ENCODE peak calls at places on chromosomes 16 and 17, in eight cellular contexts. B is effector memory CD8-positive, alpha-beta T cell; S is activated CD4-positive, alpha-beta memory T cell treated with anti-CD3 and anti-CD28 coated beads for 36 hours; L is NCI-H1105 treated with DMSO at 0.1 percent for 48 hours; K is activated B cell treated with CpG ODN at 0.5 μM for 24 hours; E is GM23248; A is RPMI7951; Z is HEK293T. H is an unnamed sample.

GRCh38 chr16:73231969-73232554 is 184.1 kb upstream of the ZFHX3 start:
- DNase-seq in S (no peak), A (no peak), K (no peak), Z (no peak), L (peak; percentile 12), B (no peak), E (no peak), H (no peak)

GRCh38 chr16:48047755-48048154 is 108.0 kb downstream of the ABCC12 start:
- DNase-seq in L (no peak), S (no peak), Z (no peak), E (no peak), B (no peak), K (no peak), A (no peak), H (no peak)

GRCh38 chr16:7392206-7392605 is 59.6 kb downstream of the RBFOX1 start:
- DNase-seq in E (no peak), S (no peak), Z (no peak), L (no peak), B (no peak), K (no peak), A (no peak), H (no peak)

GRCh38 chr17:75410141-75410540 is 4.7 kb upstream of the GRB2 start:
- DNase-seq in E (no peak), S (no peak), Z (no peak), K (no peak), B (no peak), A (no peak), L (no peak), H (no peak)

GRCh38 chr16:63776437-63776836 is 1345.4 kb downstream of the CDH11 start:
- DNase-seq in B (no peak), K (no peak), A (no peak), L (no peak), Z (no peak), S (no peak), E (no peak), H (no peak)

GRCh38 chr16:50806099-50807062 is 64.5 kb downstream of the CYLD start:
- DNase-seq in A (peak; percentile 81), Z (peak; percentile 79), B (peak; percentile 86), E (peak; percentile 92), L (peak; percentile 95), K (peak; percentile 64), S (peak; percentile 90), H (peak; percentile 59)

GRCh38 chr17:34299017-34299416 is 13.5 kb downstream of the CCL11 start:
- DNase-seq in B (no peak), K (no peak), A (no peak), L (no peak), E (peak; percentile 47), Z (no peak), S (no peak), H (no peak)

GRCh38 chr17:44374306-44375195 is 10.9 kb upstream of the FAM171A2 start:
- DNase-seq in A (no peak), B (no peak), S (no peak), L (no peak), K (no peak), E (no peak), Z (no peak), H (no peak)

GRCh38 chr17:70581459-70581858 is 412.1 kb downstream of the KCNJ2 start:
- DNase-seq in Z (no peak), A (no peak), B (no peak), K (no peak), L (no peak), E (no peak), S (no peak), H (no peak)

GRCh38 chr16:85955566-85955965 is 56.6 kb downstream of the IRF8 start:
- DNase-seq in A (no peak), E (no peak), S (peak; percentile 19), Z (no peak), L (no peak), B (no peak), K (peak; percentile 46), H (no peak)

GRCh38 chr17:32345953-32346600 is 3.9 kb upstream of the ZNF207 start:
- DNase-seq in K (no peak), L (no peak), A (no peak), Z (no peak), S (no peak), E (no peak), B (no peak), H (no peak)

GRCh38 chr16:4968879-4969278 is 10.7 kb downstream of the SEC14L5 start:
- DNase-seq in S (no peak), B (no peak), A (no peak), L (no peak), K (no peak), E (no peak), Z (no peak), H (no peak)

GRCh38 chr17:49570540-49571242 is 5.0 kb upstream of the NXPH3 start:
- DNase-seq in Z (no peak), B (no peak), A (no peak), K (no peak), S (no peak), E (no peak), L (no peak), H (no peak)

GRCh38 chr16:89049484-89050118 is 44.1 kb upstream of the ACSF3 start:
- DNase-seq in B (no peak), S (no peak), K (no peak), E (no peak), L (no peak), A (no peak), Z (no peak), H (no peak)

GRCh38 chr17:4858068-4858879 is 25.1 kb downstream of the MINK1 start:
- DNase-seq in A (no peak), B (no peak), E (peak; percentile 4), S (no peak), Z (no peak), K (no peak), L (no peak), H (no peak)

GRCh38 chr16:68658258-68658973 is 13.3 kb downstream of the CDH3 start:
- DNase-seq in B (no peak), L (no peak), E (peak; percentile 90), A (peak; percentile 93), K (no peak), S (no peak), Z (no peak), H (peak; percentile 73)

GRCh38 chr16:16108759-16109158 is 114.5 kb downstream of the ABCC6 start:
- DNase-seq in L (no peak), Z (no peak), A (no peak), K (no peak), E (no peak), B (no peak), S (no peak), H (no peak)

GRCh38 chr16:4377573-4378146 is 6.0 kb downstream of the VASN start:
- DNase-seq in Z (no peak), K (no peak), S (no peak), B (no peak), E (peak; percentile 70), L (no peak), A (no peak), H (no peak)

GRCh38 chr16:391885-392335 is 5.1 kb upstream of the NME4 start:
- DNase-seq in L (no peak), A (peak; percentile 64), K (peak; percentile 64), Z (peak; percentile 79), E (peak; percentile 70), S (peak; percentile 90), B (peak; percentile 76), H (peak; percentile 80)

GRCh38 chr17:69870091-69870530 is 204.9 kb upstream of the KCNJ16 start:
- DNase-seq in K (no peak), S (no peak), B (no peak), E (peak; percentile 78), L (no peak), Z (no peak), A (peak; percentile 92), H (peak; percentile 76)

GRCh38 chr16:10242076-10242475 is 59.8 kb upstream of the GRIN2A start:
- DNase-seq in E (no peak), Z (no peak), A (no peak), S (no peak), K (no peak), B (no peak), L (no peak), H (no peak)

GRCh38 chr17:18248300-18248731 is 10.2 kb downstream of the FLII start:
- DNase-seq in A (peak; percentile 60), L (peak; percentile 78), S (peak; percentile 78), E (peak; percentile 76), B (peak; percentile 62), Z (peak; percentile 86), K (peak; percentile 47), H (peak; percentile 99)

GRCh38 chr16:10493276-10493675 is 87.1 kb downstream of the EMP2 start:
- DNase-seq in A (peak; percentile 17), B (no peak), E (no peak), L (no peak), Z (no peak), K (no peak), S (no peak), H (no peak)

GRCh38 chr16:76162046-76162445 is 115.2 kb upstream of the CNTNAP4 start:
- DNase-seq in L (no peak), Z (no peak), B (no peak), E (no peak), S (no peak), K (no peak), A (no peak), H (no peak)

GRCh38 chr16:67857547-67858233 is 10.2 kb upstream of the CENPT start:
- DNase-seq in S (peak; percentile 63), B (no peak), L (no peak), A (peak; percentile 89), Z (no peak), K (no peak), E (peak; percentile 99), H (peak; percentile 75)

GRCh38 chr17:44587339-44587738 is 30.1 kb downstream of the FZD2 start:
- DNase-seq in B (no peak), K (no peak), S (no peak), A (peak; percentile 93), L (no peak), E (peak; percentile 94), Z (peak; percentile 37), H (peak; percentile 93)

H was measured in H54.